ENCODE peak calls at places on chromosomes 5 and 9, in six cellular contexts. One of them, this sample, is unnamed.

GRCh38 chr5:170625221-170626165 is 121.7 kb downstream of the KCNIP1 start:
- DNase-seq in activated T-cell treated with anti-CD3 and anti-CD28 coated beads, Interleukin-2, amount 50 U/mL, for 72 hours: no peak
- DNase-seq in NCI-H1105 treated with DMSO at 0.1 percent for 48 hours: no peak
- DNase-seq in ascending aorta: no peak
- DNase-seq in Calu3: no peak
- DNase-seq in hepatic stellate cell: no peak
- DNase-seq in this sample: no peak

GRCh38 chr5:173733831-173734491 is 117.5 kb upstream of the BOD1 start:
- DNase-seq in activated T-cell treated with anti-CD3 and anti-CD28 coated beads, Interleukin-2, amount 50 U/mL, for 72 hours: no peak
- DNase-seq in NCI-H1105 treated with DMSO at 0.1 percent for 48 hours: no peak
- DNase-seq in ascending aorta: no peak
- DNase-seq in Calu3: no peak
- DNase-seq in hepatic stellate cell: no peak
- DNase-seq in this sample: no peak

GRCh38 chr9:35651964-35652828 is 1.5 kb upstream of the SIT1 start:
- DNase-seq in activated T-cell treated with anti-CD3 and anti-CD28 coated beads, Interleukin-2, amount 50 U/mL, for 72 hours: no peak
- DNase-seq in NCI-H1105 treated with DMSO at 0.1 percent for 48 hours: no peak
- DNase-seq in ascending aorta: no peak
- DNase-seq in Calu3: no peak
- DNase-seq in hepatic stellate cell: no peak
- DNase-seq in this sample: no peak

GRCh38 chr5:124315746-124316415 is 430.6 kb downstream of the ZNF608 start:
- DNase-seq in activated T-cell treated with anti-CD3 and anti-CD28 coated beads, Interleukin-2, amount 50 U/mL, for 72 hours: no peak
- DNase-seq in NCI-H1105 treated with DMSO at 0.1 percent for 48 hours: no peak
- DNase-seq in ascending aorta: no peak
- DNase-seq in Calu3: no peak
- DNase-seq in hepatic stellate cell: no peak
- DNase-seq in this sample: no peak

GRCh38 chr9:115167175-115167574 is 49.2 kb upstream of the TNC start:
- DNase-seq in activated T-cell treated with anti-CD3 and anti-CD28 coated beads, Interleukin-2, amount 50 U/mL, for 72 hours: no peak
- DNase-seq in NCI-H1105 treated with DMSO at 0.1 percent for 48 hours: no peak
- DNase-seq in ascending aorta: no peak
- DNase-seq in Calu3: no peak
- DNase-seq in hepatic stellate cell: peak; percentile 73
- DNase-seq in this sample: no peak

GRCh38 chr5:36878421-36879088 is 2.0 kb downstream of the NIPBL start:
- DNase-seq in activated T-cell treated with anti-CD3 and anti-CD28 coated beads, Interleukin-2, amount 50 U/mL, for 72 hours: no peak
- DNase-seq in NCI-H1105 treated with DMSO at 0.1 percent for 48 hours: peak; percentile 17
- DNase-seq in ascending aorta: no peak
- DNase-seq in Calu3: peak; percentile 14
- DNase-seq in hepatic stellate cell: peak; percentile 48
- DNase-seq in this sample: peak; percentile 80

GRCh38 chr5:33317271-33317670 is 123.5 kb upstream of the TARS1 start:
- DNase-seq in activated T-cell treated with anti-CD3 and anti-CD28 coated beads, Interleukin-2, amount 50 U/mL, for 72 hours: no peak
- DNase-seq in NCI-H1105 treated with DMSO at 0.1 percent for 48 hours: no peak
- DNase-seq in ascending aorta: no peak
- DNase-seq in Calu3: no peak
- DNase-seq in hepatic stellate cell: no peak
- DNase-seq in this sample: no peak

GRCh38 chr9:95091574-95091970 is 225.9 kb downstream of the FANCC start:
- DNase-seq in activated T-cell treated with anti-CD3 and anti-CD28 coated beads, Interleukin-2, amount 50 U/mL, for 72 hours: no peak
- DNase-seq in NCI-H1105 treated with DMSO at 0.1 percent for 48 hours: no peak
- DNase-seq in ascending aorta: no peak
- DNase-seq in Calu3: peak; percentile 30
- DNase-seq in hepatic stellate cell: peak; percentile 70
- DNase-seq in this sample: no peak

GRCh38 chr5:181260720-181261319 is at the start of gene TRIM52:
- DNase-seq in activated T-cell treated with anti-CD3 and anti-CD28 coated beads, Interleukin-2, amount 50 U/mL, for 72 hours: peak; percentile 94
- DNase-seq in NCI-H1105 treated with DMSO at 0.1 percent for 48 hours: no peak
- DNase-seq in ascending aorta: peak; percentile 56
- DNase-seq in Calu3: peak; percentile 91
- DNase-seq in hepatic stellate cell: peak; percentile 86
- DNase-seq in this sample: no peak

GRCh38 chr5:139710370-139711066 is 62.4 kb downstream of the CXXC5 start:
- DNase-seq in activated T-cell treated with anti-CD3 and anti-CD28 coated beads, Interleukin-2, amount 50 U/mL, for 72 hours: peak; percentile 63
- DNase-seq in NCI-H1105 treated with DMSO at 0.1 percent for 48 hours: no peak
- DNase-seq in ascending aorta: no peak
- DNase-seq in Calu3: peak; percentile 38
- DNase-seq in hepatic stellate cell: peak; percentile 87
- DNase-seq in this sample: no peak

GRCh38 chr9:129888085-129888808 is 53.0 kb downstream of the USP20 start:
- DNase-seq in activated T-cell treated with anti-CD3 and anti-CD28 coated beads, Interleukin-2, amount 50 U/mL, for 72 hours: peak; percentile 97
- DNase-seq in NCI-H1105 treated with DMSO at 0.1 percent for 48 hours: no peak
- DNase-seq in ascending aorta: peak; percentile 49
- DNase-seq in Calu3: no peak
- DNase-seq in hepatic stellate cell: no peak
- DNase-seq in this sample: no peak